ENCODE peak calls at places on chromosome 3, in six cellular contexts. H is OCI-LY7, A is BE2C, J is IMR-90, O is HAP-1, I is tibial nerve. X is an unnamed sample. For H3K9me3, the result is how much of the 10 kb centered on the place peaks cover.

GRCh38 chr3:151282921-151283320 is 4.6 kb upstream of the P2RY14 start:
- DNase-seq in H (peak), A (no peak), J (peak), O (no peak), I (no peak), X (peak)

GRCh38 chr3:60086811-60087210 is 1037.0 kb upstream of the CFAP20DC start:
- DNase-seq in H (no peak), A (no peak), J (peak), O (no peak), I (no peak), X (peak)

GRCh38 chr3:124663690-124664089 is 66.6 kb upstream of the UMPS start:
- DNase-seq in H (no peak), A (no peak), J (peak), O (no peak), I (no peak), X (peak)

GRCh38 chr3:128784228-128784627 is 58.2 kb downstream of the RAB7A start:
- DNase-seq in H (peak), A (peak), J (no peak), O (peak), I (no peak), X (no peak)

GRCh38 chr3:159911011-159911663 is 77.5 kb upstream of the IL12A start:
- DNase-seq in H (no peak), A (no peak), J (no peak), O (no peak), I (no peak), X (peak)

GRCh38 chr3:163490119-163490518 is 1588.2 kb downstream of the SI start:
- DNase-seq in H (peak), A (peak), J (no peak), O (peak), I (no peak), X (peak)

GRCh38 chr3:72999971-73000370 is 3.4 kb downstream of the PPP4R2 start:
- DNase-seq in H (peak), A (no peak), J (no peak), O (no peak), I (no peak), X (no peak)

GRCh38 chr3:23981955-23982354 is 36.9 kb downstream of the NR1D2 start:
- DNase-seq in H (no peak), A (peak), J (no peak), O (no peak), I (no peak), X (no peak)

GRCh38 chr3:9226326-9226725 is 23.1 kb downstream of the SRGAP3 start:
- DNase-seq in H (no peak), A (no peak), J (peak), O (no peak), I (no peak), X (peak)

GRCh38 chr3:42431099-42431498 is 20.7 kb upstream of the LYZL4 start:
- DNase-seq in H (no peak), A (no peak), J (no peak), O (no peak), I (no peak), X (no peak)

GRCh38 chr3:94862703-94863102 is 799.8 kb downstream of the NSUN3 start:
- DNase-seq in H (peak), A (peak), J (no peak), O (peak), I (no peak), X (no peak)

GRCh38 chr3:52704611-52705437 is 767 bp downstream of the GLT8D1 start:
- DNase-seq in H (peak), A (no peak), J (peak), O (peak), I (no peak), X (peak)

GRCh38 chr3:42190701-42191442 is 75.1 kb downstream of the CCK start:
- DNase-seq in H (peak), A (peak), J (peak), O (peak), I (peak), X (peak)

GRCh38 chr3:112634786-112635541 is 6.0 kb downstream of the CCDC80 start:
- DNase-seq in H (peak), A (no peak), J (peak), O (no peak), I (no peak), X (no peak)

GRCh38 chr3:101200461-101200860 is 119.9 kb downstream of the IMPG2 start:
- DNase-seq in H (no peak), A (no peak), J (no peak), O (no peak), I (no peak), X (no peak)

GRCh38 chr3:161069441-161070251 is 35.5 kb downstream of the B3GALNT1 start:
- DNase-seq in H (peak), A (no peak), J (peak), O (no peak), I (no peak), X (peak)

GRCh38 chr3:69541059-69541471 is 155.2 kb upstream of the FRMD4B start:
- DNase-seq in H (no peak), A (peak), J (no peak), O (peak), I (no peak), X (peak)

GRCh38 chr3:187737401-187738088 is 7.7 kb downstream of the BCL6 start:
- DNase-seq in H (no peak), A (peak), J (peak), O (peak), I (peak), X (peak)

GRCh38 chr3:22939349-22939748 is 263.8 kb upstream of the UBE2E2 start:
- DNase-seq in H (no peak), A (no peak), J (peak), O (no peak), I (no peak), X (no peak)

GRCh38 chr3:64311424-64311920 is 86.2 kb upstream of the PRICKLE2 start:
- DNase-seq in H (no peak), A (no peak), J (peak), O (peak), I (no peak), X (no peak)

GRCh38 chr3:172717493-172718088 is 6.7 kb upstream of the NCEH1 start:
- DNase-seq in H (peak), A (no peak), J (no peak), O (no peak), I (no peak), X (no peak)

GRCh38 chr3:115626006-115626409 is 2.7 kb downstream of the GAP43 start:
- DNase-seq in H (no peak), A (peak), J (no peak), O (peak), I (no peak), X (no peak)

GRCh38 chr3:115624029-115624645 is 827 bp downstream of the GAP43 start:
- DNase-seq in H (no peak), A (peak), J (no peak), O (no peak), I (no peak), X (no peak)

GRCh38 chr3:115624898-115625297 is 1.6 kb downstream of the GAP43 start:
- DNase-seq in H (no peak), A (no peak), J (no peak), O (no peak), I (no peak), X (no peak)

GRCh38 chr3:115626711-115627110 is 3.4 kb downstream of the GAP43 start:
- DNase-seq in H (no peak), A (no peak), J (no peak), O (no peak), I (no peak), X (no peak)

GRCh38 chr3:115623414-115623868 is at the start of gene GAP43:
- DNase-seq in H (no peak), A (peak), J (peak), O (peak), I (no peak), X (peak)
- H3K9me3 ChIP-seq in H (under half), A (under half), J (under half), O (under half), I (under half), X (under half)

DNA sequence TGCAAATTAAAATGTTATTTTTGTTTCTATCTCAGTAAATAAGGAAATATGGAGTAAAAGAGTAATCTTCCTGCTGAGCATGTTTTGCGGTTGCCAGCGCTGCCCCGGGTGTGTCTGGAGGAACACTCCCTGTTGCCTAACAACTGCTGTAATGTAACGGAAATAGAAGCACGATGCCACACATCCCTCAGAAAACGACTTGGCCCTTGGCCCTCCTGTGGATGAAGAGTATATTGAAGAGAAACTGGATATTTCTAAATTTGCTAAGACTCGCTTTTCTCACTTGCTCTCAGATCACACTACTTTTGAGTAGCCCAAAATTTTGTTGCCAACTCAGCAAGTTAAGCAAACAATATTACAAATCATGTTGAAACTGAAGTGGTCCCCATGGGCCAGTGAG is 18.9 kb downstream of the CX3CR1 start:
- DNase-seq in H (peak), A (peak), J (peak), O (peak), I (peak), X (peak)
- H3K9me3 ChIP-seq in H (under half), A (under half), J (under half), O (under half), I (under half), X (under half)

GRCh38 chr3:44495636-44496415 is 18.4 kb upstream of the ZNF445 start:
- DNase-seq in H (no peak), A (no peak), J (no peak), O (no peak), I (no peak), X (no peak)
- H3K9me3 ChIP-seq in H (under half), A (under half), J (under half), O (under half), I (half or more), X (under half)

GRCh38 chr3:3836845-3837244 is 37.6 kb downstream of the LRRN1 start:
- DNase-seq in H (no peak), A (no peak), J (no peak), O (no peak), I (no peak), X (no peak)
- H3K9me3 ChIP-seq in H (under half), A (under half), J (under half), O (under half), I (under half), X (under half)

DNA sequence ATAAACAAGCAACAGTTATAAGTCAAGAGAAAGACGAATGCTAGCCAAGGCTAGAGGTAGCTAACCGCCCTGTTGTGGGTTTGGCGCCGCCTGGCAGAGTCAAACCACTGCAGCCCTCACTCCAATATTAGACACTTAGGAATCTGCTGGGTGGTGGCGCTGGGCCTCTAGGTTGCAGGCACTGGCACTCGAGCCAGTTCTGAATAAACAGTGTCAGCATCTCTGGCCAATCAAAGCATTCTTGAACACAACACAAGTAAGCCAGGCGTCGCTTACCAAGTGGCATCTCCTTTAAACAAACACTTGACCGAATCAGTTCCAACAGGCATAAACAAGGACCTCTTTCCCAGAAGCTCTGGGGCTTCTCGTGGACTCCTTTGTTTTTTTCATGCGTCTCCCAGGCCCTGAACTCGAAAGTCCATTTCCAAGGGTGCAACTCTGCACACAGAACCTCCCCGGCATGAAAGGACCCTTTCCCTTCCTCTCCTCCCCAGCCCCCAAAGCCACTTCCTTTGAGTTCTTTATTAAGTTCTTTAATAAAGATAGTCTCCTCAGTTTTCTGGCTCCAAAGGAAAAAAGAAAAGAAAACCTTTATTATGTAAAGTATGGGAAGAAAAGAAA is 82.3 kb downstream of the LRIG1 start:
- DNase-seq in H (no peak), A (no peak), J (no peak), O (peak), I (no peak), X (no peak)
- H3K9me3 ChIP-seq in H (under half), A (under half), J (under half), O (under half), I (under half), X (under half)

DNA sequence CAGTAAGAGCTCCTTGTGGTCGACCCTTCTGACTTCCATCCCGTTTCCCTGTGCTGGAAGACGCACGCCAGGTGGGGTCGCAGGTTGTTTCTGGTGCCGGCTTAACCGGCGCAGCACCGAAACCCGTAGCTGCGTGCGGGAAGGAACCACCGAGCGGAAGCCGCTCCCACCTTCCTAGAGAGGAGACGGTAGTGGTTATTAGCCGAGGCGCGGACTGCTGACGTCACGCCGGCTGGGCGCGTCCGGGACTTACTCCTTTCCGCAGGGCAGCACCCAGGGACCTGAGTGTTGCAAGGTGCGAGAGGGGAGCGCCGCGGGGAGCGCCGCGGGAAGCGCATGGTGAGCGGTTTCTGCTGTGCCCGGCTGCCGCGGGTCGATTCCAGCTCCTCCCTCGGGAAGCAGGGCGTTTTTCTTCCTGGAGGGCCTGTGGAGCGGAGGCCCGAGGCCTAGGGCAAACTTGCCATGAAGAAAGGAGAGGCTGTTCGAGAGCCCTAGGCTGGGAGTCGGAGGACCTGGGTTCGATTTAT is at the start of gene ZNF501:
- DNase-seq in H (peak), A (peak), J (peak), O (no peak), I (peak), X (peak)
- H3K9me3 ChIP-seq in H (under half), A (under half), J (half or more), O (under half), I (half or more), X (half or more)

X was measured in mammary epithelial cell.